ENCODE peak calls at places on chromosomes 12 and 14, in five cellular contexts. One of them, this sample, is unnamed.

GRCh38 chr12:9404469-9405260 is 196.5 kb upstream of the PZP start:
- DNase-seq in bronchial epithelial cell: no peak
- DNase-seq in CD8-positive, alpha-beta T cell: no peak
- DNase-seq in kidney epithelial cell: no peak
- DNase-seq in tibial artery: no peak
- DNase-seq in this sample: no peak

GRCh38 chr14:75636100-75636692 is 24.5 kb downstream of the ERG28 start:
- DNase-seq in bronchial epithelial cell: no peak
- DNase-seq in CD8-positive, alpha-beta T cell: no peak
- DNase-seq in kidney epithelial cell: no peak
- DNase-seq in tibial artery: no peak
- DNase-seq in this sample: no peak

GRCh38 chr12:96177013-96177412 is 17.2 kb upstream of the ELK3 start:
- DNase-seq in bronchial epithelial cell: peak
- DNase-seq in CD8-positive, alpha-beta T cell: no peak
- DNase-seq in kidney epithelial cell: no peak
- DNase-seq in tibial artery: no peak
- DNase-seq in this sample: no peak

GRCh38 chr14:79937433-79937832 is 273.9 kb downstream of the DIO2 start:
- DNase-seq in bronchial epithelial cell: no peak
- DNase-seq in CD8-positive, alpha-beta T cell: no peak
- DNase-seq in kidney epithelial cell: no peak
- DNase-seq in tibial artery: no peak
- DNase-seq in this sample: no peak

GRCh38 chr14:65028937-65029336 is 42.2 kb downstream of the FNTB start:
- DNase-seq in bronchial epithelial cell: no peak
- DNase-seq in CD8-positive, alpha-beta T cell: no peak
- DNase-seq in kidney epithelial cell: no peak
- DNase-seq in tibial artery: no peak
- DNase-seq in this sample: no peak

GRCh38 chr12:95583933-95584332 is 32.7 kb upstream of the USP44 start:
- DNase-seq in bronchial epithelial cell: no peak
- DNase-seq in CD8-positive, alpha-beta T cell: no peak
- DNase-seq in kidney epithelial cell: no peak
- DNase-seq in tibial artery: no peak
- DNase-seq in this sample: no peak

GRCh38 chr14:105324080-105324778 is 9.7 kb downstream of the PACS2 start:
- DNase-seq in bronchial epithelial cell: no peak
- DNase-seq in CD8-positive, alpha-beta T cell: no peak
- DNase-seq in kidney epithelial cell: no peak
- DNase-seq in tibial artery: peak
- DNase-seq in this sample: no peak

GRCh38 chr12:12397184-12397583 is 40.3 kb downstream of the BORCS5 start:
- DNase-seq in bronchial epithelial cell: no peak
- DNase-seq in CD8-positive, alpha-beta T cell: no peak
- DNase-seq in kidney epithelial cell: no peak
- DNase-seq in tibial artery: no peak
- DNase-seq in this sample: no peak

GRCh38 chr14:92502541-92503286 is 10.9 kb upstream of the RIN3 start:
- DNase-seq in bronchial epithelial cell: no peak
- DNase-seq in CD8-positive, alpha-beta T cell: no peak
- DNase-seq in kidney epithelial cell: no peak
- DNase-seq in tibial artery: no peak
- DNase-seq in this sample: no peak

GRCh38 chr12:108832730-108833354 is 24.5 kb downstream of the SSH1 start:
- DNase-seq in bronchial epithelial cell: peak
- DNase-seq in CD8-positive, alpha-beta T cell: no peak
- DNase-seq in kidney epithelial cell: no peak
- DNase-seq in tibial artery: no peak
- DNase-seq in this sample: no peak

GRCh38 chr14:51079489-51079888 is 15.4 kb downstream of the TRIM9 start:
- DNase-seq in bronchial epithelial cell: peak
- DNase-seq in CD8-positive, alpha-beta T cell: no peak
- DNase-seq in kidney epithelial cell: no peak
- DNase-seq in tibial artery: no peak
- DNase-seq in this sample: no peak

GRCh38 chr12:87667378-87667777 is 361.8 kb downstream of the C12orf50 start:
- DNase-seq in bronchial epithelial cell: peak
- DNase-seq in CD8-positive, alpha-beta T cell: no peak
- DNase-seq in kidney epithelial cell: no peak
- DNase-seq in tibial artery: no peak
- DNase-seq in this sample: no peak

GRCh38 chr14:97178781-97179180 is 381.6 kb downstream of the VRK1 start:
- DNase-seq in bronchial epithelial cell: peak
- DNase-seq in CD8-positive, alpha-beta T cell: no peak
- DNase-seq in kidney epithelial cell: no peak
- DNase-seq in tibial artery: no peak
- DNase-seq in this sample: no peak

GRCh38 chr12:61072717-61073116 is 1187.5 kb upstream of the USP15 start:
- DNase-seq in bronchial epithelial cell: no peak
- DNase-seq in CD8-positive, alpha-beta T cell: no peak
- DNase-seq in kidney epithelial cell: no peak
- DNase-seq in tibial artery: no peak
- DNase-seq in this sample: no peak

GRCh38 chr12:56087220-56087619 is 7.3 kb downstream of the ERBB3 start:
- DNase-seq in bronchial epithelial cell: peak
- DNase-seq in CD8-positive, alpha-beta T cell: no peak
- DNase-seq in kidney epithelial cell: no peak
- DNase-seq in tibial artery: no peak
- DNase-seq in this sample: no peak

GRCh38 chr12:93229494-93230310 is 148.0 kb upstream of the NUDT4 start:
- DNase-seq in bronchial epithelial cell: peak
- DNase-seq in CD8-positive, alpha-beta T cell: no peak
- DNase-seq in kidney epithelial cell: peak
- DNase-seq in tibial artery: no peak
- DNase-seq in this sample: peak

GRCh38 chr14:26841920-26842741 is 244.3 kb upstream of the NOVA1 start:
- DNase-seq in bronchial epithelial cell: peak
- DNase-seq in CD8-positive, alpha-beta T cell: no peak
- DNase-seq in kidney epithelial cell: peak
- DNase-seq in tibial artery: peak
- DNase-seq in this sample: no peak

GRCh38 chr12:28824849-28825248 is 324.2 kb upstream of the FAR2 start:
- DNase-seq in bronchial epithelial cell: no peak
- DNase-seq in CD8-positive, alpha-beta T cell: no peak
- DNase-seq in kidney epithelial cell: no peak
- DNase-seq in tibial artery: no peak
- DNase-seq in this sample: no peak

GRCh38 chr12:64273527-64274403 is 51.7 kb upstream of the KICS2 start:
- DNase-seq in bronchial epithelial cell: peak
- DNase-seq in CD8-positive, alpha-beta T cell: no peak
- DNase-seq in kidney epithelial cell: no peak
- DNase-seq in tibial artery: no peak
- DNase-seq in this sample: no peak

GRCh38 chr12:95648990-95649791 is 97.9 kb upstream of the USP44 start:
- DNase-seq in bronchial epithelial cell: peak
- DNase-seq in CD8-positive, alpha-beta T cell: no peak
- DNase-seq in kidney epithelial cell: peak
- DNase-seq in tibial artery: peak
- DNase-seq in this sample: peak

GRCh38 chr12:107373238-107373809 is 280.0 kb upstream of the CRY1 start:
- DNase-seq in bronchial epithelial cell: no peak
- DNase-seq in CD8-positive, alpha-beta T cell: no peak
- DNase-seq in kidney epithelial cell: no peak
- DNase-seq in tibial artery: no peak
- DNase-seq in this sample: no peak

GRCh38 chr12:107374136-107374535 is 280.8 kb upstream of the CRY1 start:
- DNase-seq in bronchial epithelial cell: no peak
- DNase-seq in CD8-positive, alpha-beta T cell: no peak
- DNase-seq in kidney epithelial cell: no peak
- DNase-seq in tibial artery: no peak
- DNase-seq in this sample: no peak

GRCh38 chr12:107375231-107375630 is 281.9 kb upstream of the CRY1 start:
- DNase-seq in bronchial epithelial cell: no peak
- DNase-seq in CD8-positive, alpha-beta T cell: no peak
- DNase-seq in kidney epithelial cell: no peak
- DNase-seq in tibial artery: no peak
- DNase-seq in this sample: no peak

GRCh38 chr12:107369679-107370078 is 276.3 kb upstream of the CRY1 start:
- DNase-seq in bronchial epithelial cell: no peak
- DNase-seq in CD8-positive, alpha-beta T cell: no peak
- DNase-seq in kidney epithelial cell: no peak
- DNase-seq in tibial artery: no peak
- DNase-seq in this sample: no peak

GRCh38 chr12:107372229-107372658 is 278.9 kb upstream of the CRY1 start:
- DNase-seq in bronchial epithelial cell: peak
- DNase-seq in CD8-positive, alpha-beta T cell: peak
- DNase-seq in kidney epithelial cell: no peak
- DNase-seq in tibial artery: no peak
- DNase-seq in this sample: no peak
- TF ChIP-seq CTCF in bronchial epithelial cell: no peak
- TF ChIP-seq CTCF in CD8-positive, alpha-beta T cell: no peak
- TF ChIP-seq CTCF in kidney epithelial cell: no peak
- TF ChIP-seq CTCF in tibial artery: no peak
- TF ChIP-seq CTCF in this sample: peak

DNA sequence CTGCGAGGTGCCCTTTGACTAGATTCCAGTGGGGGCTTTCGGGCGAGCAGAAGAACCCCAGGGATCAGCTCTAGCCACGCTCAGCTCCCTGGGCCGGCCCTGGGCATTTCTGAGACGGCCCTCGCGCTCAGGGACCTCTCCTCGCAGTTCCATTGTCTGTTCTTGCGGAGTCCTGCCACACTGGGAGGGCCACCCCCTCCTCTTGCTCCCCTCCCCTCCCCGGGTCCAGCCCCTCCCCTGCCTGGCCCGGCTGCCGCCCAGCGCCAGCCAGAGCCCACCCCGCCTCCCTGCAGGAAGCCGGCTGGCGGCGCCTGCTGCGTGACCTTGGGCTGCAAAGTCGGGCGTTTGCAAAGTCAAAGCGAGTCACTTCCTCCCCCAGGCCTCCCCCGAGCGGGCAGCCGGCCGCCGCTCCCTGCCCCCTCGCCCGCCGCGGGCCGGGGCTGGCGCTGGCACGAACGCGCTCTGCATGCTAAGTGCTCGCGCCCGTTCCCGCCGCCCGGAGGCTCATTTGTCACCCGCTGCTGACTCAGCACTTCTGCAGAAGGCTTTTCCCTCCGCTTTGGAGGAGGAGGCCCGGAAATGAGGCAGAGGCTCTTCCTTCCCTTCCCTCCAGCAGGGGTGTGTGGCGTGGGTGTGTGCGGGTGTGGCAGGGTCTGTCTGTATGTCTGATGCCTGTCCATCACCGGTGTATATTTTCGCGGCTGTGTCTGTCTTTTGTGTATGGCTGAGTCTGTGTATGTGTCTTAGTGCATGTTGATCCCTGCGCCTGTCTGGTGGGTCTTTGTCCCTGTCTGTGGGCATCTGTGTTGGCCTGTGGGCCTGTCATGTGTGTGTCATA is 72.0 kb downstream of the IRF2BPL start:
- DNase-seq in bronchial epithelial cell: peak
- DNase-seq in CD8-positive, alpha-beta T cell: peak
- DNase-seq in kidney epithelial cell: peak
- DNase-seq in tibial artery: peak
- DNase-seq in this sample: peak
- TF ChIP-seq CTCF in bronchial epithelial cell: peak
- TF ChIP-seq CTCF in CD8-positive, alpha-beta T cell: no peak
- TF ChIP-seq CTCF in kidney epithelial cell: no peak
- TF ChIP-seq CTCF in tibial artery: peak
- TF ChIP-seq CTCF in this sample: no peak

GRCh38 chr14:95679148-95679547 is 7.1 kb upstream of the TCL1B start:
- DNase-seq in bronchial epithelial cell: peak
- DNase-seq in CD8-positive, alpha-beta T cell: no peak
- DNase-seq in kidney epithelial cell: no peak
- DNase-seq in tibial artery: no peak
- DNase-seq in this sample: no peak

GRCh38 chr14:95683793-95684192 is 2.4 kb upstream of the TCL1B start:
- DNase-seq in bronchial epithelial cell: no peak
- DNase-seq in CD8-positive, alpha-beta T cell: no peak
- DNase-seq in kidney epithelial cell: no peak
- DNase-seq in tibial artery: no peak
- DNase-seq in this sample: no peak

GRCh38 chr14:95677168-95677835 is 8.9 kb upstream of the TCL1B start:
- DNase-seq in bronchial epithelial cell: no peak
- DNase-seq in CD8-positive, alpha-beta T cell: no peak
- DNase-seq in kidney epithelial cell: no peak
- DNase-seq in tibial artery: no peak
- DNase-seq in this sample: no peak

GRCh38 chr14:95681153-95681552 is 5.1 kb upstream of the TCL1B start:
- DNase-seq in bronchial epithelial cell: no peak
- DNase-seq in CD8-positive, alpha-beta T cell: no peak
- DNase-seq in kidney epithelial cell: no peak
- DNase-seq in tibial artery: no peak
- DNase-seq in this sample: no peak

DNA sequence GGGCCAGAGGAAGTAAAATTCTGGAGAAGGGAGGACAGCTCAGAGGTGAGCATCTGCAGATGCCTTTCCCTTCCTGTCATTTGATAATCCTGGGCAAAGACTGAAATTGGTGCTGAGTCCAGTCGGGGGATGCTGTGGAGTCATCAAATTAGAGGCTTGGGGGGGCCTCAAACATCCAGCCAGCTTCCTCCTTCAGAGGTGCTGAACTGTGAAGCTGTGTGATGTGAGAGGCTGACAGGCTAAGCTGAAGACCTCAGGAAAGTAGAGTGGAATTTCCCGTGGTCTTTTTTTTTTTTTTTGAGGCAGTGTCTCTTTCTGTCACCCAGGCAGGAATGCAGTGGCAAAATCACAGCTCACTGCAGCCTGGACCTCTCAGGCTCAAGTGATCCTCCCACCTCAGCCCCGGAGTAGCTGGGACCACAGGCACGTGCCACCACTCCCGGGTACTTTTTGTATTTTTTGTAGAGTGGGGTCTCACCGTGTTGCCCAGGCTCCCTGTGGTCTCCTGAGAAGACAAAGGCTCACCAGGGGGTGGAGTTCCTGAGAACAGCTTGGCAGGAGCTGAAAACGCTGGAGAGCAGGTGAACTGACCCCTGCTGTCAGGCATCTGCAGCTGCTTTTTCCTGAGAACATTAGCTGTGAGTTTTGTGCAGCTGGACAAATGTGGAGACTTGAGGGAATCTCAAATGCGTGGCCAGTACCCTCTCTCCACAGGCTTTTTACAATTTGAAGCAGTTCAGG is 6.1 kb upstream of the TCL1B start:
- DNase-seq in bronchial epithelial cell: no peak
- DNase-seq in CD8-positive, alpha-beta T cell: no peak
- DNase-seq in kidney epithelial cell: no peak
- DNase-seq in tibial artery: no peak
- DNase-seq in this sample: no peak
- TF ChIP-seq CTCF in bronchial epithelial cell: no peak
- TF ChIP-seq CTCF in CD8-positive, alpha-beta T cell: no peak
- TF ChIP-seq CTCF in kidney epithelial cell: peak
- TF ChIP-seq CTCF in tibial artery: no peak
- TF ChIP-seq CTCF in this sample: no peak

DNA sequence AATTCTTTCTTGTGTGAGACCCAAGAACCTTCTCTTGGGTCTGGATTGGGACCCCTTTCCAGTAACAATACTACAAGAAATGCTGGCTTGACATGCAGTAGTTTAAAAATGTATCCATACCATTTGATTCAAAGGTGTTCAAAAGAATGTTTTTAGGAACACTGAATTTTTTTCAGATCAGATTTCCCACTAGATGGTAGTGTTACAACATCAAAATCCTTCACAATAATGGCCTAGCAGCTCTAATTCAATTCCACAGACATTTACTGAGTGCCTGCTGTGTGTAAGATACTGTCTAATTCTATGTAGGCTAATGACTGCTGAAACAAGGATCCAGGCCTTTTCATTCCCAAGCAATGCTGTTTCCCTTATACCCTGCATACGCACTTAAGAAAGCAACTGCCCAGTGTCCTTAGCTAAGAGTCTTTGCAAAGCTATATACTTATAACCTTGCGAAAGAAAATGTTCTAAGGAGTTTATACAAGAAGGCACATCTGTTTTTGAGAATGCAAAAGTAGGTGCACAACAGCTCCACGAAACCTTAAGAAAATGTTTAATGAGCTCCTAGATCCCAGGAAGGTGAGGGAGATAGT is 50.7 kb upstream of the PKP2 start:
- DNase-seq in bronchial epithelial cell: peak
- DNase-seq in CD8-positive, alpha-beta T cell: no peak
- DNase-seq in kidney epithelial cell: no peak
- DNase-seq in tibial artery: no peak
- DNase-seq in this sample: no peak
- TF ChIP-seq CTCF in bronchial epithelial cell: peak
- TF ChIP-seq CTCF in CD8-positive, alpha-beta T cell: no peak
- TF ChIP-seq CTCF in kidney epithelial cell: peak
- TF ChIP-seq CTCF in tibial artery: no peak
- TF ChIP-seq CTCF in this sample: no peak

This sample was measured in keratinocyte.